ENCODE peak calls at places on chromosomes 11 and 22, in ten cellular contexts. K is A673; O is tibial nerve; E is left ventricle myocardium inferior; A is CD8-positive, alpha-beta memory T cell; J is hepatocyte; H is left lung; G is breast epithelium; D is upper lobe of right lung; S is PC-9. F is an unnamed sample. For H3K9me3, H3K27me3 and H3K4me1, the result is how much of the 10 kb centered on the place peaks cover.

GRCh38 chr22:44361391-44362126 is 48.8 kb upstream of the SHISAL1 start:
- DNase-seq in K (no peak), O (no peak), E (no peak), A (no peak), J (no peak), H (no peak), G (no peak), D (peak), S (peak), F (no peak)

GRCh38 chr11:76448506-76448905 is 3.7 kb downstream of the EMSY start:
- DNase-seq in K (no peak), O (no peak), E (no peak), A (no peak), J (no peak), H (no peak), G (no peak), D (no peak), S (no peak), F (no peak)

GRCh38 chr22:36465232-36466021 is 16.0 kb downstream of the TXN2 start:
- DNase-seq in K (no peak), O (no peak), E (peak), A (no peak), J (peak), H (peak), G (peak), D (peak), S (peak), F (no peak)

GRCh38 chr22:27720860-27721259 is 80.7 kb downstream of the MN1 start:
- DNase-seq in K (no peak), O (no peak), E (no peak), A (no peak), J (no peak), H (no peak), G (no peak), D (peak), S (no peak), F (no peak)

GRCh38 chr11:6693342-6694228 is 10.4 kb upstream of the MRPL17 start:
- DNase-seq in K (peak), O (peak), E (no peak), A (peak), J (no peak), H (no peak), G (no peak), D (no peak), S (no peak), F (peak)

GRCh38 chr11:13669544-13670488 is 1.3 kb downstream of the FAR1 start:
- DNase-seq in K (no peak), O (no peak), E (no peak), A (no peak), J (no peak), H (no peak), G (no peak), D (no peak), S (no peak), F (no peak)

GRCh38 chr11:692824-693414 is 2.1 kb downstream of the DEAF1 start:
- DNase-seq in K (no peak), O (no peak), E (no peak), A (peak), J (no peak), H (no peak), G (no peak), D (no peak), S (no peak), F (no peak)

GRCh38 chr11:33869511-33870422 is 22.1 kb downstream of the LMO2 start:
- DNase-seq in K (peak), O (no peak), E (peak), A (no peak), J (peak), H (peak), G (no peak), D (peak), S (no peak), F (no peak)

GRCh38 chr11:57618438-57618837 is 21.0 kb downstream of the SERPING1 start:
- DNase-seq in K (no peak), O (no peak), E (no peak), A (no peak), J (no peak), H (no peak), G (no peak), D (no peak), S (no peak), F (no peak)

GRCh38 chr11:26901162-26901561 is 92.8 kb upstream of the FIBIN start:
- DNase-seq in K (peak), O (no peak), E (no peak), A (no peak), J (no peak), H (no peak), G (no peak), D (no peak), S (no peak), F (no peak)

GRCh38 chr22:36366291-36366708 is 21.5 kb downstream of the MYH9 start:
- DNase-seq in K (no peak), O (no peak), E (peak), A (no peak), J (peak), H (no peak), G (no peak), D (no peak), S (peak), F (peak)

GRCh38 chr11:130478881-130479280 is 30.4 kb downstream of the ADAMTS15 start:
- DNase-seq in K (no peak), O (peak), E (no peak), A (no peak), J (no peak), H (no peak), G (no peak), D (no peak), S (no peak), F (no peak)

GRCh38 chr22:47631571-47632102 is 869.2 kb downstream of the TBC1D22A start:
- DNase-seq in K (no peak), O (no peak), E (no peak), A (no peak), J (no peak), H (no peak), G (no peak), D (peak), S (peak), F (no peak)

GRCh38 chr11:35040221-35040942 is 98.6 kb upstream of the CD44 start:
- DNase-seq in K (no peak), O (no peak), E (no peak), A (peak), J (no peak), H (no peak), G (no peak), D (no peak), S (peak), F (peak)

GRCh38 chr22:49693416-49693815 is 134.3 kb downstream of the BRD1 start:
- DNase-seq in K (no peak), O (no peak), E (no peak), A (no peak), J (no peak), H (no peak), G (peak), D (no peak), S (no peak), F (no peak)

GRCh38 chr22:49694462-49695260 is 133.0 kb downstream of the BRD1 start:
- DNase-seq in K (no peak), O (no peak), E (no peak), A (no peak), J (no peak), H (no peak), G (peak), D (no peak), S (no peak), F (no peak)

GRCh38 chr22:49691256-49691655 is 136.4 kb downstream of the BRD1 start:
- DNase-seq in K (no peak), O (no peak), E (no peak), A (no peak), J (no peak), H (no peak), G (no peak), D (no peak), S (no peak), F (no peak)

GRCh38 chr22:49693848-49694247 is 133.8 kb downstream of the BRD1 start:
- DNase-seq in K (no peak), O (no peak), E (no peak), A (no peak), J (no peak), H (no peak), G (no peak), D (no peak), S (no peak), F (no peak)

GRCh38 chr22:49692499-49693225 is 135.0 kb downstream of the BRD1 start:
- DNase-seq in K (no peak), O (no peak), E (no peak), A (no peak), J (no peak), H (no peak), G (no peak), D (peak), S (no peak), F (no peak)
- H3K9me3 ChIP-seq in K (under half), O (half or more), E (under half), A (under half), J (under half), H (under half), G (under half), D (under half), S (under half), F (under half)

DNA sequence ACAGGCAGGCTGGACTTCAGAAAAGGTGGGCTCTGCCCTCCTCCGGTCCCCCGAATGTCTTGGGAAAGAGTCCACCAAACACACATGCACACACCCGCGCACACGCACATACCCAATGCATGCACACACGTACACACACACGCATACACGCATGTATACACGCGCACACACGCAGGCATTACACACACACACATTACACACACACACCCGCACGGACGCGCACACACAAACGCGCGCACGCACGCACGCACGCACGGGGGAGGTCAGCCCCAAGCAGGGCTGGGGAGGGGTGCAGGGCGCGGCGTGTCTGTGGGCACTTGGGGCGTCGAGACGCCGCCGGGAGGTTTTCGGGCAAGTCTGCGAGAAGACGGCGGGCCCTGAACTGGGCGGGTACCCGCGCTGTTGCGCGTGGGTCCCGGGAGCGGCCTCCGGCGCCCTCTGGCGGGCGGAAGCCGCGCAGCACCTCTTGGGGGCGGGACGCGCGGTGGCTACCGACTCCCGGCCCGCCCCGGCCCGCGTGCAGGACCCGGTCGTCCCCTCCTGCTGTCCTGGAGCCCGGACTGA is 3.5 kb downstream of the SEPTIN5 start:
- DNase-seq in K (peak), O (peak), E (peak), A (peak), J (peak), H (peak), G (peak), D (peak), S (no peak), F (peak)
- H3K27me3 ChIP-seq in K (under half), O (under half), E (half or more), A (under half), J (half or more), H (half or more), G (under half), D (under half), S (under half), F (under half)

DNA sequence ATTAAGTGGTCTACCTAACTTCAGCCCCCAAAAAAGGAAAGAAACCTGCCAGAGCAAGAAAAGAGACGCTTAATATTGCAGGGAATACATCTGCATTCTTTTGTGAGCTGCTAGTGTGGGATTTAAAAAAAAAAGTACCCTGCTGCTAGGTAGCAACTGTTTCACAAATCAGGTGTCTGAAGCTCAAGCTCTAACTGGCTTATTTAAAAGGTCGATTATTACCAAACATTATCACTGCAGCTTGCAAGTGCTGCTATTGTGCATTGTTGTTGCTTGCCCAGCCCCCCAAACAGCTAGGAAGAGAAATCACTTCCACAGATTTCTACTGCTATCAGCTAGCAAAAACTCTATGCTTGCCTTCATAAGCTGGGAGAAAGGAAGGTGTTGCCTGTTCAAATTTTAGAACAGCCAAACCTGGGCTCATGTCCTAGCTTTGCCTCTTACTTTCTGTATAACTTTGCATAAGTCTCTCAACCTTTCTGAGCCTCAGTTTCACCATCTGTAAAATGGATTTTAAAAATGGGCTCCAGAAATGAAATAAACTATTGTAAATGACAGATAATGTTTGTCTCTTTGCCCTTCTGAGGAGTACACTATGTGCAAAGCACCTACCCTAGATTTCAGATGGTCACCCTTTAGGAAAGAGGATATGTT is 68.9 kb downstream of the FAM168A start:
- DNase-seq in K (no peak), O (no peak), E (no peak), A (no peak), J (no peak), H (no peak), G (no peak), D (no peak), S (no peak), F (no peak)
- H3K4me1 ChIP-seq in K (half or more), O (half or more), E (half or more), A (under half), J (under half), H (under half), G (under half), D (under half), S (under half), F (under half)

DNA sequence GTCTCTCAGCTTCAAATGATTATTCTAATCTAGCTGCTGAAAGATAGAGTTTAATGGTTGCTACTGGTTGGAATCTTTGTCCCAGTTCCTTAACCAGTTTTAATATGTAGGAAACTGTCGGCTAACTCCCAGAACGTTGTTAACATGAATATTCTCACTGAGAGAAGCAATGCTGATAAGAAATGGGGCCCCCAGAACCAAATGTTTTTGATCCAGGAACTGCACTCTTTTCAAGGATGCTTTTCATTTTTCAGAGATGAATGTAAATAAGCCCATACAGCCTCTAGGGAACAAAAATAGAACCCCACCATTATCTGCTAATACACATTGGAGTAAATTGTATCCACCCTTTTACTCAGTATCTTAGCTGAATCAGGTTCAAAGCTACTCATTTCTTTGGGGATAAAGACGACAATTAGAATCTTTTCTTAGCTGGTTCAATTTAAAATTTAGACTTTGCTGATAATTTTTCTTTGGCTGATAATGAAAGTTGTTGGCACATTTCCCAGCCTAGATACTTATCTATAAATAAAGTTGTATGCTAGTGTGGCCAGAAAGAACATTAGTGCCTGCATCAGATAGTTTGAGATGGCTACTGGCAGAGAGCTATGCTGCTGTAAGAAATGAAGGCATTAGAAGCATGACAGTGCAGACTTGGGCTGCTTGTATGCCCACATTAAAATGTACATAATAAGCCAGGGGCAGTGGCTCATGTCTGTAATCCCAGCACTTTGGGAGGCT is 323.3 kb upstream of the PDGFD start:
- DNase-seq in K (no peak), O (no peak), E (no peak), A (no peak), J (no peak), H (no peak), G (no peak), D (no peak), S (no peak), F (no peak)
- H3K9me3 ChIP-seq in K (under half), O (under half), E (under half), A (under half), J (under half), H (under half), G (under half), D (under half), S (under half), F (under half)

F was measured in effector memory CD4-positive, alpha-beta T cell.